ENCODE peak calls at places on chromosome 22, in five cellular contexts. K is activated effector memory CD4-positive, alpha-beta T cell treated with anti-CD3 and anti-CD28 coated beads, Interleukin-2, amount 50 U/mL, for 16 hours; L is effector memory CD8-positive, alpha-beta T cell; I is activated CD8-positive, alpha-beta memory T cell treated with anti-CD3 and anti-CD28 coated beads, Interleukin-2, amount 50 U/mL, for 48 hours; E is HEK293T. Y is an unnamed sample.

GRCh38 chr22:20660441-20661054 is 113.4 kb upstream of the SERPIND1 start:
- DNase-seq in K (no peak), L (no peak), I (no peak), E (no peak), Y (no peak)

GRCh38 chr22:30029512-30029911 is 50.8 kb upstream of the HORMAD2 start:
- DNase-seq in K (no peak), L (no peak), I (no peak), E (no peak), Y (no peak)

GRCh38 chr22:22428222-22429098 is 80.1 kb downstream of the ZNF280B start:
- DNase-seq in K (no peak), L (no peak), I (no peak), E (no peak), Y (no peak)

GRCh38 chr22:44639891-44640617 is 62.0 kb upstream of the PRR5 start:
- DNase-seq in K (no peak), L (no peak), I (no peak), E (no peak), Y (no peak)

GRCh38 chr22:22943521-22944267 is 56.1 kb downstream of the IGLL5 start:
- DNase-seq in K (peak; percentile 55), L (no peak), I (peak; percentile 42), E (no peak), Y (peak; percentile 71)

GRCh38 chr22:42138122-42138770 is 7.6 kb upstream of the CYP2D6 start:
- DNase-seq in K (peak; percentile 50), L (no peak), I (no peak), E (no peak), Y (no peak)

GRCh38 chr22:36797988-36798670 is 18.7 kb downstream of the PVALB start:
- DNase-seq in K (no peak), L (no peak), I (no peak), E (no peak), Y (no peak)

GRCh38 chr22:19974233-19974861 is 32.7 kb upstream of the TXNRD2 start:
- DNase-seq in K (no peak), L (no peak), I (no peak), E (peak; percentile 91), Y (peak; percentile 85)

GRCh38 chr22:19827341-19828034 is 27.2 kb downstream of the GNB1L start:
- DNase-seq in K (no peak), L (no peak), I (no peak), E (no peak), Y (no peak)

GRCh38 chr22:29380032-29380781 is 8.2 kb downstream of the AP1B1 start:
- DNase-seq in K (no peak), L (no peak), I (no peak), E (no peak), Y (no peak)

GRCh38 chr22:47175761-47176359 is 413.4 kb downstream of the TBC1D22A start:
- DNase-seq in K (peak; percentile 60), L (no peak), I (no peak), E (no peak), Y (no peak)

GRCh38 chr22:19523240-19524169 is 705 bp downstream of the CLDN5 start:
- DNase-seq in K (peak; percentile 60), L (no peak), I (peak; percentile 66), E (no peak), Y (no peak)